ENCODE peak calls at places on chromosomes 3 and 15, in ten cellular contexts. L is GM23338; V is tibial artery; E is OCI-LY7; B is tibial nerve; I is naive thymus-derived CD4-positive, alpha-beta T cell; N is mesenchymal stem cell; J is SJSA1; O is lung; H is IMR-90. X is an unnamed sample.

GRCh38 chr15:98807262-98807661 is 158.9 kb downstream of the IGF1R start:
- DNase-seq in O (no peak), V (no peak), H (peak; percentile 89), I (no peak), L (no peak), B (no peak), N (peak; percentile 76), E (no peak), J (no peak), X (no peak)

GRCh38 chr3:76733073-76733759 is 306.7 kb upstream of the ROBO2 start:
- DNase-seq in O (no peak), I (no peak), E (no peak), V (no peak), N (no peak), H (no peak), J (no peak), L (no peak), B (no peak), X (no peak)

GRCh38 chr3:197516517-197516889 is 39.3 kb downstream of the BDH1 start:
- DNase-seq in O (no peak), B (no peak), V (no peak), H (peak; percentile 94), L (no peak), E (no peak), I (no peak), N (peak; percentile 94), J (peak; percentile 94), X (no peak)

GRCh38 chr15:101258238-101259144 is 6.6 kb upstream of the CHSY1 start:
- DNase-seq in J (no peak), E (peak; percentile 73), H (peak; percentile 80), L (peak; percentile 88), O (no peak), N (peak; percentile 73), I (peak; percentile 50), B (peak; percentile 71), V (no peak), X (no peak)

GRCh38 chr3:48966876-48967361 is 23.1 kb upstream of the P4HTM start:
- DNase-seq in E (no peak), N (no peak), J (no peak), V (peak; percentile 28), L (no peak), H (no peak), O (no peak), I (no peak), B (no peak), X (no peak)

GRCh38 chr15:57747206-57747605 is 40.7 kb downstream of the POLR2M start:
- DNase-seq in H (no peak), B (peak; percentile 44), N (no peak), O (no peak), L (peak; percentile 22), I (peak; percentile 26), J (no peak), V (no peak), E (no peak), X (no peak)

GRCh38 chr3:58308728-58309127 is 2.4 kb downstream of the HTD2 start:
- DNase-seq in V (no peak), O (no peak), B (peak; percentile 30), E (no peak), I (no peak), L (no peak), J (no peak), N (peak; percentile 24), H (peak; percentile 12), X (no peak)

GRCh38 chr3:39454818-39455217 is 12.7 kb upstream of the MOBP start:
- DNase-seq in B (no peak), N (no peak), E (no peak), O (no peak), I (no peak), H (no peak), V (no peak), J (no peak), L (no peak), X (no peak)

DNA sequence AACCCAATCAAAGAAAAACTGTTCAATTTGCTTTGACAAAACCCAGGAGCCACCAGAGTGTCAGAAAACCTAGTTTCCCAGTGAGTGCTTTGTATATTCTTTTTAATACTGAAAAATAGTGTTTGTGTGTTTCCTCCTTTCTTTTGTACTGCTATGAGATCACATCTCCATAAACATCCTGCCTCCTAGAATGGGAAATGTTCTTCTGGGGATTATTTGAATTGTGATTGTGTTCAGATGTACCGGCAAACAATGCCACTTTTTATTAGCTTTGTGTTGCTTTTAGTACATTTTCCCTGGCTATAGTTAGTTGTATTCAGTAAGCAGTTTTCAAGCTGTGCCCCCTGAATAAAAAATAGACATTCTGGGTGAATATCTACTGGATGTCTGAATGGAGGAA is 148.0 kb upstream of the NR2E3 start:
- DNase-seq in V (no peak), N (no peak), H (no peak), L (no peak), I (no peak), O (no peak), J (no peak), E (no peak), B (no peak), X (no peak)
- H3K36me3 ChIP-seq in V (no peaks in the 10 kb centered on the region), N (no peaks in the 10 kb centered on the region), H (peaks cover 9% of the 10 kb centered on the region), L (no peaks in the 10 kb centered on the region), I (no peaks in the 10 kb centered on the region), O (no peaks in the 10 kb centered on the region), J (no peaks in the 10 kb centered on the region), E (no peaks in the 10 kb centered on the region), B (no peaks in the 10 kb centered on the region), X (no peaks in the 10 kb centered on the region)

GRCh38 chr3:30675006-30675405 is 68.6 kb downstream of the TGFBR2 start:
- DNase-seq in L (no peak), E (no peak), V (no peak), I (no peak), N (no peak), J (no peak), O (no peak), B (no peak), H (no peak), X (no peak)

GRCh38 chr3:30673425-30674341 is 67.3 kb downstream of the TGFBR2 start:
- DNase-seq in V (no peak), I (peak; percentile 57), N (no peak), B (no peak), J (no peak), O (no peak), E (no peak), L (no peak), H (no peak), X (no peak)

GRCh38 chr3:30677347-30677685 is 70.9 kb downstream of the TGFBR2 start:
- DNase-seq in I (no peak), H (no peak), L (no peak), O (no peak), V (no peak), N (no peak), B (no peak), E (no peak), J (no peak), X (no peak)

GRCh38 chr3:30676424-30677346 is 70.3 kb downstream of the TGFBR2 start:
- DNase-seq in J (no peak), L (no peak), V (no peak), E (no peak), B (no peak), N (no peak), H (no peak), O (no peak), I (no peak), X (no peak)

GRCh38 chr3:30675774-30676173 is 69.4 kb downstream of the TGFBR2 start:
- DNase-seq in J (no peak), E (no peak), I (no peak), B (no peak), N (no peak), O (no peak), V (no peak), H (no peak), L (no peak), X (no peak)
- H3K36me3 ChIP-seq in J (peaks cover 65% of the 10 kb centered on the region), E (peaks cover 92% of the 10 kb centered on the region), I (peaks cover 48% of the 10 kb centered on the region), B (no peaks in the 10 kb centered on the region), N (peaks cover 93% of the 10 kb centered on the region), O (peaks cover 32% of the 10 kb centered on the region), V (peaks cover 69% of the 10 kb centered on the region), H (peaks cover 47% of the 10 kb centered on the region), L (peaks cover 36% of the 10 kb centered on the region), X (peaks cover 90% of the 10 kb centered on the region)

GRCh38 chr15:66326051-66326450 is 30.4 kb downstream of the TIPIN start:
- DNase-seq in E (no peak), O (no peak), N (no peak), V (no peak), J (no peak), I (no peak), H (no peak), B (no peak), L (no peak), X (no peak)

GRCh38 chr15:66327736-66328135 is 28.7 kb downstream of the TIPIN start:
- DNase-seq in E (no peak), L (no peak), B (no peak), J (no peak), H (no peak), O (no peak), I (no peak), V (no peak), N (no peak), X (no peak)

GRCh38 chr15:66328721-66329220 is 27.7 kb downstream of the TIPIN start:
- DNase-seq in E (no peak), O (no peak), I (no peak), N (no peak), H (no peak), B (no peak), L (no peak), V (no peak), J (no peak), X (no peak)

DNA sequence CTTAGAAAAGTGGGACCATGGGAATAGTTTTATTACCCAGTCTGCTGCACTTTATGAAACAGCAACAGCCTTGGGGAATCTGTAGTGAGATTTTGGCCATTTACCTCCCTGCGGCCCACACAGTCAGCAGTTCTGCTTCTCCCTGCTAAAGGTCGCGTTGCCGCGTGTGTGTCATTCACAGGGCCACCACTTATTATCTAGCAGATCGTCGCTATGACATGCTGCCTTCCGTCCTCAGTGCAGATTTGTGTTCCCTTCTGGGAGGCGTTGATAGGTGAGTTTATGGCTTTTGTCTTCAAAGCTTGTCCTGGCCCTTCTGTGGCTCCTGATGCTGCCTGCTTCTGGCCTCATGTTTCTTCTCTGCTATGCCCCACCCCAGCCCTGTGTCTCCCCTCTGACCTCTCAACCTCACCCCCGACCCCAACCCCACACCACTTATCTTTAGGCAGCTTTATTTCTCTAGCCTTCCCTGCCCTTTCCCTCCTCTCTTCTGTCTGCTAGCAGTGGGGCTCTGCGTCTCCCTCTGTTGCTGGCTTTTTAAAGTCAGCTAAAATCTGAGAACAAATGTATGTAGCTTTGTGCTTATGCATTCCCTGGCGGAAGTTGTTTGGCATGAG is 30.1 kb downstream of the DIS3L start:
- DNase-seq in V (no peak), O (no peak), B (no peak), L (peak; percentile 13), H (no peak), I (no peak), N (no peak), J (no peak), E (no peak), X (peak; percentile 14)
- H3K36me3 ChIP-seq in V (peaks cover 96% of the 10 kb centered on the region), O (peaks cover 32% of the 10 kb centered on the region), B (peaks cover 3% of the 10 kb centered on the region), L (peaks cover 13% of the 10 kb centered on the region), H (peaks cover 22% of the 10 kb centered on the region), I (peaks cover 20% of the 10 kb centered on the region), N (peaks cover 83% of the 10 kb centered on the region), J (peaks cover 69% of the 10 kb centered on the region), E (peaks cover 95% of the 10 kb centered on the region), X (peaks cover 96% of the 10 kb centered on the region)

DNA sequence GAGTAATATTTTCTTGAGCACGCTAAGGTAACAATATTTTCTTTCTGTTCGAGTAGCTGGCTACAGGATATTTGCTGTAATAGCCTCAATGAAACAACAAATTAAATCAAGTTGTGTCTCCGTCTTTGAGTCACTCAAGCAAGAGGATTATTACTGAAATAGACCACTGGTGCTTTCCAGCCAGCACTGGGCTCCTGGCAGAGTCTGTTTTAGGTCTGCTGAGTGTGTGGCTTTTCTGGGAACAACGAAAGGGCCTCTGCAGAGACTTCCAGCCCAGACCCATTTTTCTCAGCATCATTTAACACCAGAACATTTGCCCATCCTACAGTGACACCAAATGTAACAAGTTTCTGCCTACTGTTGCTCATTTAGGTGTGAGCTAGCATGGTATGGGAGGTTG is 652.9 kb downstream of the MAGI1 start:
- DNase-seq in N (no peak), L (no peak), O (no peak), H (no peak), I (no peak), V (no peak), E (no peak), B (no peak), J (no peak), X (no peak)
- H3K36me3 ChIP-seq in N (peaks cover 42% of the 10 kb centered on the region), L (peaks cover 19% of the 10 kb centered on the region), O (peaks cover 23% of the 10 kb centered on the region), H (peaks cover 10% of the 10 kb centered on the region), I (no peaks in the 10 kb centered on the region), V (peaks cover 44% of the 10 kb centered on the region), E (no peaks in the 10 kb centered on the region), B (no peaks in the 10 kb centered on the region), J (no peaks in the 10 kb centered on the region), X (peaks cover 91% of the 10 kb centered on the region)

X was measured in neuronal stem cell.